ENCODE peak calls at places on chromosomes 11 and 22, in nine cellular contexts. R is fibroblast of pulmonary artery, M is fibroblast of mammary gland, W is fibroblast of the aortic adventitia, O is right lobe of liver, D is psoas muscle, G is retinal pigment epithelial cell, L is lower leg skin, V is Peyer's patch. B is an unnamed sample.

GRCh38 chr11:68503281-68503687 is 42.7 kb downstream of the PPP6R3 start:
- DNase-seq in R (peak; percentile 44), M (peak; percentile 16), W (no peak), O (no peak), D (no peak), G (no peak), L (no peak), V (no peak), B (peak; percentile 41)

GRCh38 chr22:38327805-38328204 is 10.6 kb upstream of the CSNK1E start:
- DNase-seq in R (no peak), M (peak; percentile 46), W (peak; percentile 25), O (no peak), D (no peak), G (no peak), L (no peak), V (no peak), B (peak; percentile 62)

GRCh38 chr11:114386545-114386944 is 13.8 kb downstream of the C11orf71 start:
- DNase-seq in R (no peak), M (no peak), W (peak; percentile 61), O (no peak), D (no peak), G (no peak), L (no peak), V (no peak), B (no peak)

GRCh38 chr11:60918941-60919275 is 5.0 kb downstream of the TMEM109 start:
- DNase-seq in R (peak; percentile 44), M (peak; percentile 42), W (peak; percentile 23), O (no peak), D (no peak), G (peak; percentile 93), L (peak; percentile 40), V (no peak), B (peak; percentile 65)

GRCh38 chr11:96978751-96979150 is 588.9 kb downstream of the JRKL start:
- DNase-seq in R (no peak), M (no peak), W (no peak), O (no peak), D (no peak), G (no peak), L (no peak), V (no peak), B (no peak)

GRCh38 chr11:87908086-87908485 is 267.2 kb downstream of the RAB38 start:
- DNase-seq in R (no peak), M (no peak), W (no peak), O (no peak), D (no peak), G (peak; percentile 70), L (no peak), V (no peak), B (no peak)

GRCh38 chr22:46584081-46584903 is 35.9 kb upstream of the GRAMD4 start:
- DNase-seq in R (no peak), M (peak; percentile 36), W (no peak), O (no peak), D (no peak), G (no peak), L (no peak), V (peak; percentile 42), B (peak; percentile 73)

GRCh38 chr11:46637546-46637945 is 20.2 kb downstream of the ATG13 start:
- DNase-seq in R (no peak), M (no peak), W (no peak), O (no peak), D (no peak), G (no peak), L (no peak), V (no peak), B (no peak)

GRCh38 chr11:68844801-68845200 is 3.1 kb upstream of the CPT1A start:
- DNase-seq in R (no peak), M (no peak), W (no peak), O (no peak), D (no peak), G (no peak), L (no peak), V (no peak), B (no peak)

GRCh38 chr11:14907411-14908213 is 15.6 kb upstream of the CYP2R1 start:
- DNase-seq in R (peak; percentile 64), M (peak; percentile 43), W (peak; percentile 43), O (peak; percentile 77), D (peak; percentile 74), G (no peak), L (peak; percentile 94), V (peak; percentile 90), B (peak; percentile 27)

GRCh38 chr11:56624661-56625110 is 10.0 kb upstream of the OR5M1 start:
- DNase-seq in R (peak; percentile 33), M (peak; percentile 67), W (peak; percentile 42), O (no peak), D (no peak), G (peak; percentile 0), L (no peak), V (no peak), B (peak; percentile 13)

GRCh38 chr11:113201055-113201818 is 113.1 kb upstream of the TTC12 start:
- DNase-seq in R (no peak), M (no peak), W (no peak), O (no peak), D (no peak), G (no peak), L (no peak), V (no peak), B (no peak)

DNA sequence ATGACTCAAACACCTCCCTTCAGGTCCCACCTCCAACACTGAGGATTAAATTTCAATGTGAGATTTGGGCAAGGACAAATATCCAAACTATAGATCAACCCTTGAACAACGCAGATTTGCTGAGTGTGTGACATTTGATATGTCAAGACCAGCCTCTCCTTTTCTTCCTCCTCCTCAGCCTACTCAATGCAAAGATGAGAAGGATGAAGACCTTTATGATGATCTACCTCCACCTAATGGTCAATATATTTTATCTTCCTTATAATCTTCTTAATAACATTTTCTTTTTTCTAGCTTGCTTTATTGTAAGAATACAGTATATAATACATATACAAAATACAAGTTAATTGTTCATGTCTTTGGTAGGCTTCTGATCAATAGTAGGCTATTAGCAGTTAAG is 67.5 kb upstream of the MPPED2 start:
- DNase-seq in R (no peak), M (no peak), W (no peak), O (no peak), D (no peak), G (no peak), L (no peak), V (no peak), B (no peak)
- TF ChIP-seq CTCF in R (no peak), M (no peak), W (no peak), O (peak; percentile 7), D (no peak), G (no peak), L (no peak), V (no peak), B (no peak)

DNA sequence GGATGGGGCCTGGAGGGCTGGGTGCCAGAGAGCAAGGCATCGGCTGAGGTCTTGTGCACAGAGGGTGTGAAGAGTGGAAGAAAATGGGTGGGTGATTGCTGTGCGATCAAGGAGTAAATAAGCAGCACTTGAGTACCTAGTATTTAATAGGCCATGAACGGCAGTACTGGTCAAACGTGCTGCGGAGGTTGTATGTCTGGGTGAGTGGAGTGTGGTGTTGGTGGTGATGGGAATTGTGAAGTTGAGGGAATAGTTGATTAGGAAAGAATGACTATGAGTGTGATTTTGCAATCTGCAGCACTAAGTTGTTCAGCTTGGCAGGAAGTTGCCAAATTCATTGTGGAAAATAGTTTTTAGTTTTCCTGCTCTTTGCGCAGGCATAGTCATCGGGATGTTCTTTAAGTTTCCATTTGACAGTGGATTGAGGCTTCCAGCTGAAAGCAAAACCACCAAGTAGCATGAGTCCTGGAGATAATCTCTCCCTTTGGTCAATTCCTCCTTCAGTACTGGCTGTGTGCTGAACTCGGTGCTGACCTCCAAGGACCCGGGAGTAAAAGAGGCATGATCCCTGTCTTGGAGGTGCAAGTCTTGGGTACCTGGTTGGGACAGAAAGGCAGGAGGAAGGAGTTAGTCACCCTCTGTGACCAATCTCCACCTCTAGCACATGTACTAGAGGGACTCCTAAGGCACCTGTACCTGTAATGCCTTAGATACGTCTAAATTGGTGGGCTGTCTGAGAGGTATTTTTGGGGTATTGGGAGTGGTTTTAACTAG is 2.1 kb downstream of the PANX1 start:
- DNase-seq in R (peak; percentile 97), M (peak; percentile 96), W (peak; percentile 96), O (no peak), D (no peak), G (no peak), L (peak; percentile 87), V (no peak), B (peak; percentile 67)
- H3K4me3 ChIP-seq in R (peak overlapping the region; percentile 78), M (peak overlapping the region; percentile 85), W (peak overlapping the region; percentile 93), O (no peak overlapping the region), D (peak overlapping the region; percentile 81), G (peak overlapping the region; percentile 70), L (no peak overlapping the region), V (peak overlapping the region; percentile 88), B (peak overlapping the region; percentile 88)

DNA sequence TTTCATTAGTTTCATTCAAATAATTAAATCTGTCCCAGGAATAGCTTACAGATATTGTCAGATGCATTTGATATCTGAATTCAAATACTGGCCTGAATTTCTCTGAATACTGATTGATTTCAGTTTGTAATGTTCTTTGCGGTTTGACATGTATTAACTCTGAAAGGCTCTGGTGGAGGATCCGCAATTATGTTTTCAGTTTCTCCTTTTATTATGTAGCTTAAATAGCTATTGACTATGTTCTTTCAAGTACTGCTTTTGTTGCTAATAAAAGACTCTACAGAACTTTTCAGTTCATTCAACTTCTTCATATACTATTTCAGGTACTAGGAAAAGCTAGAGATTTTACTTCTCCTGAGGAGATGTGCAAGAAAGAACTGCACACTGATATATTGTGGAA is 2085.4 kb upstream of the RAG2 start:
- DNase-seq in R (no peak), M (no peak), W (no peak), O (no peak), D (no peak), G (no peak), L (no peak), V (no peak), B (no peak)
- TF ChIP-seq CTCF in R (no peak), M (no peak), W (no peak), O (no peak), D (no peak), G (no peak), L (no peak), V (no peak), B (no peak)

GRCh38 chr11:9853929-9854557 is 190.2 kb downstream of the SWAP70 start:
- DNase-seq in R (peak; percentile 23), M (no peak), W (peak; percentile 53), O (no peak), D (no peak), G (no peak), L (no peak), V (no peak), B (no peak)

GRCh38 chr11:9850224-9850895 is 186.5 kb downstream of the SWAP70 start:
- DNase-seq in R (peak; percentile 34), M (no peak), W (peak; percentile 33), O (no peak), D (no peak), G (no peak), L (no peak), V (no peak), B (no peak)

GRCh38 chr11:9849384-9849783 is 185.5 kb downstream of the SWAP70 start:
- DNase-seq in R (no peak), M (no peak), W (no peak), O (no peak), D (no peak), G (no peak), L (no peak), V (no peak), B (no peak)

GRCh38 chr11:9851366-9851765 is 187.5 kb downstream of the SWAP70 start:
- DNase-seq in R (peak; percentile 84), M (peak; percentile 69), W (peak; percentile 49), O (no peak), D (no peak), G (no peak), L (no peak), V (no peak), B (peak; percentile 76)

DNA sequence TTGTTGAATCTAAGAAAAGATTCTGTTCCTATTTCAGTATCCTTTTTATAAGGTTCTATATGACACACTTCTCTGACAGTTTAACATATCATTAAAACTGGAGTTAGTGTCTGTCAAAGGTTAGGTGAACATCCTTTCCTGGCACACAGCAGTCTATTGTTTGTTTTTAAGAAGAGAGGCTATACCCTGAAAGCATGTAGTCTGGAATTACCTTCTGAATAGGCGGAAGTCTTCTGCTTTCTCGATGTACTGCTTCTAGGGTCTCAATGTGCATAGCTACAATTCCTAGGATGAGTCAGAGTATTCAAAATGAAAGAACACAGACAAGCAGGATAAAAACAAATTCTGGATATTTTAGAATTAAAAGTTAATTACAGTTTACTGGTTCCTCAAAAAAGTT is 188.6 kb downstream of the SWAP70 start:
- DNase-seq in R (peak; percentile 54), M (no peak), W (no peak), O (no peak), D (no peak), G (no peak), L (no peak), V (no peak), B (peak; percentile 66)
- H3K4me3 ChIP-seq in R (no peak overlapping the region), M (no peak overlapping the region), W (no peak overlapping the region), O (no peak overlapping the region), D (no peak overlapping the region), G (no peak overlapping the region), L (no peak overlapping the region), V (no peak overlapping the region), B (no peak overlapping the region)

B was measured in astrocyte of the spinal cord.